ENCODE peak calls at places on chromosomes 11 and 22, in four cellular contexts. P, F, Y and Z are unnamed samples.

GRCh38 chr11:118051611-118052461 is 25.0 kb upstream of the TMPRSS4 start:
- DNase-seq in P (no peak), F (no peak), Y (no peak), Z (no peak)

GRCh38 chr11:132686827-132687370 is 845.4 kb downstream of the OPCML start:
- DNase-seq in P (no peak), F (no peak), Y (no peak), Z (no peak)

GRCh38 chr22:32880531-32880905 is 79.0 kb downstream of the TIMP3 start:
- DNase-seq in P (no peak), F (no peak), Y (no peak), Z (no peak)

GRCh38 chr11:130473795-130474377 is 25.4 kb downstream of the ADAMTS15 start:
- DNase-seq in P (no peak), F (no peak), Y (peak), Z (no peak)

GRCh38 chr11:42249401-42249800 is 789.9 kb upstream of the LRRC4C start:
- DNase-seq in P (no peak), F (no peak), Y (no peak), Z (no peak)

GRCh38 chr11:77473001-77473800 is 693 bp downstream of the PAK1 start:
- DNase-seq in P (no peak), F (peak), Y (peak), Z (no peak)

GRCh38 chr11:72483412-72484186 is 49.3 kb upstream of the CLPB start:
- DNase-seq in P (peak), F (no peak), Y (no peak), Z (no peak)

GRCh38 chr11:122334546-122335375 is 218.7 kb upstream of the BLID start:
- DNase-seq in P (peak), F (no peak), Y (no peak), Z (no peak)

GRCh38 chr11:110712643-110713468 is 619 bp upstream of the ARHGAP20 start:
- DNase-seq in P (peak), F (no peak), Y (no peak), Z (no peak)

GRCh38 chr11:114438303-114438702 is 964 bp upstream of the REXO2 start:
- DNase-seq in P (peak), F (no peak), Y (no peak), Z (no peak)

GRCh38 chr11:27621440-27622161 is 78.7 kb downstream of the BDNF start:
- DNase-seq in P (peak), F (no peak), Y (no peak), Z (no peak)

GRCh38 chr11:78168539-78169477 is 19.6 kb downstream of the KCTD21 start:
- DNase-seq in P (peak), F (no peak), Y (no peak), Z (peak)

GRCh38 chr22:49190816-49191505 is 636.7 kb downstream of the BRD1 start:
- DNase-seq in P (no peak), F (no peak), Y (no peak), Z (no peak)

GRCh38 chr22:46070722-46071450 is 79.4 kb upstream of the PPARA start:
- DNase-seq in P (peak), F (no peak), Y (peak), Z (no peak)

GRCh38 chr11:17462940-17463339 is 13.7 kb downstream of the ABCC8 start:
- DNase-seq in P (no peak), F (no peak), Y (no peak), Z (peak)

GRCh38 chr11:47395225-47396048 is 13.0 kb upstream of the SLC39A13 start:
- DNase-seq in P (no peak), F (no peak), Y (no peak), Z (no peak)

GRCh38 chr11:128549256-128549944 is 38.0 kb downstream of the ETS1 start:
- DNase-seq in P (no peak), F (no peak), Y (peak), Z (no peak)

GRCh38 chr11:123111465-123111864 is 49.5 kb upstream of the HSPA8 start:
- DNase-seq in P (peak), F (peak), Y (no peak), Z (peak)

GRCh38 chr11:57150454-57150917 is 31.3 kb upstream of the LRRC55 start:
- DNase-seq in P (peak), F (no peak), Y (no peak), Z (peak)

GRCh38 chr11:28524098-28524497 is 415.9 kb downstream of the METTL15 start:
- DNase-seq in P (peak), F (no peak), Y (no peak), Z (no peak)

GRCh38 chr11:67120456-67120855 is 1.4 kb downstream of the KDM2A start:
- DNase-seq in P (no peak), F (no peak), Y (no peak), Z (no peak)

GRCh38 chr11:4626207-4627105 is 10.8 kb upstream of the OR51D1 start:
- DNase-seq in P (peak), F (peak), Y (peak), Z (peak)

GRCh38 chr22:49297871-49298721 is 529.6 kb downstream of the BRD1 start:
- DNase-seq in P (no peak), F (no peak), Y (peak), Z (no peak)

GRCh38 chr22:45424241-45424731 is 10.8 kb downstream of the RIBC2 start:
- DNase-seq in P (no peak), F (no peak), Y (no peak), Z (no peak)

GRCh38 chr11:103108933-103109817 is at the start of gene DYNC2H1:
- DNase-seq in P (peak), F (peak), Y (peak), Z (peak)

GRCh38 chr11:31757245-31757835 is 53.8 kb downstream of the PAX6 start:
- DNase-seq in P (no peak), F (no peak), Y (no peak), Z (no peak)

GRCh38 chr11:117976445-117976844 is 9.7 kb upstream of the IL10RA start:
- DNase-seq in P (no peak), F (no peak), Y (no peak), Z (no peak)

GRCh38 chr22:35341090-35341874 is 39.6 kb upstream of the HMOX1 start:
- DNase-seq in P (no peak), F (no peak), Y (no peak), Z (no peak)

GRCh38 chr11:75782540-75783263 is 14.1 kb downstream of the DGAT2 start:
- DNase-seq in P (no peak), F (no peak), Y (no peak), Z (no peak)

GRCh38 chr11:73085189-73085875 is 56.8 kb downstream of the FCHSD2 start:
- DNase-seq in P (peak), F (no peak), Y (no peak), Z (no peak)

GRCh38 chr22:21961886-21962654 is 9.4 kb upstream of the PPM1F start:
- DNase-seq in P (peak), F (no peak), Y (no peak), Z (no peak)

GRCh38 chr11:126636911-126637799 is 281.7 kb downstream of the ST3GAL4 start:
- DNase-seq in P (peak), F (peak), Y (no peak), Z (no peak)

GRCh38 chr22:26785942-26786341 is 128.6 kb downstream of the MIAT start:
- DNase-seq in P (no peak), F (no peak), Y (no peak), Z (no peak)

GRCh38 chr22:29225422-29226090 is 19.9 kb downstream of the EMID1 start:
- DNase-seq in P (peak), F (no peak), Y (no peak), Z (no peak)

GRCh38 chr11:63629426-63629825 is 15.2 kb upstream of the PLAAT3 start:
- DNase-seq in P (no peak), F (no peak), Y (no peak), Z (no peak)

GRCh38 chr11:67282876-67283371 is 6.2 kb upstream of the ANKRD13D start:
- DNase-seq in P (no peak), F (no peak), Y (no peak), Z (no peak)

GRCh38 chr11:11850668-11851067 is 8.9 kb downstream of the USP47 start:
- DNase-seq in P (no peak), F (no peak), Y (no peak), Z (no peak)

GRCh38 chr11:11860103-11860979 is 18.6 kb downstream of the USP47 start:
- DNase-seq in P (peak), F (no peak), Y (no peak), Z (no peak)

GRCh38 chr11:11857769-11858168 is 16.0 kb downstream of the USP47 start:
- DNase-seq in P (no peak), F (no peak), Y (no peak), Z (no peak)

DNA sequence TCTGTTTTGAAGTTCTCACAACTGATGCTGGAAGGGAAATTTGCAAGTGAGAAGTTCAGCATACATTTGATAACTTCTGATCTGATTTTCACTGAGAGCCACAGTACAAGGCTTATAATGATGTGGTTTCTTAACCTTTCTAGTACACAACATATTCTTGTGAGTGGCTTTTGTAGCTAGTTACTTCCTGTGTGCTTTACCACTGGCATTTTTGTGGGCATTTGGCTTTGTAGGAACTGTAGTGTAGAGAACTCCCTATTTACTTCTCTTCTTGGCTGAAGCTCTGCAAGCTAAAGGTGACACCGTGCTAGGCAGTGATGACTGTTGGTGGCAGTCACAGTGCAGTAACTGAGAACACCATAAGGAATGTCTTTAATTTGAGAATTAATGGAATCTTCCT is 14.9 kb downstream of the USP47 start:
- DNase-seq in P (no peak), F (no peak), Y (no peak), Z (no peak)
- TF ChIP-seq RFX5 in P (no peak), F (no peak), Y (no peak), Z (no peak)

DNA sequence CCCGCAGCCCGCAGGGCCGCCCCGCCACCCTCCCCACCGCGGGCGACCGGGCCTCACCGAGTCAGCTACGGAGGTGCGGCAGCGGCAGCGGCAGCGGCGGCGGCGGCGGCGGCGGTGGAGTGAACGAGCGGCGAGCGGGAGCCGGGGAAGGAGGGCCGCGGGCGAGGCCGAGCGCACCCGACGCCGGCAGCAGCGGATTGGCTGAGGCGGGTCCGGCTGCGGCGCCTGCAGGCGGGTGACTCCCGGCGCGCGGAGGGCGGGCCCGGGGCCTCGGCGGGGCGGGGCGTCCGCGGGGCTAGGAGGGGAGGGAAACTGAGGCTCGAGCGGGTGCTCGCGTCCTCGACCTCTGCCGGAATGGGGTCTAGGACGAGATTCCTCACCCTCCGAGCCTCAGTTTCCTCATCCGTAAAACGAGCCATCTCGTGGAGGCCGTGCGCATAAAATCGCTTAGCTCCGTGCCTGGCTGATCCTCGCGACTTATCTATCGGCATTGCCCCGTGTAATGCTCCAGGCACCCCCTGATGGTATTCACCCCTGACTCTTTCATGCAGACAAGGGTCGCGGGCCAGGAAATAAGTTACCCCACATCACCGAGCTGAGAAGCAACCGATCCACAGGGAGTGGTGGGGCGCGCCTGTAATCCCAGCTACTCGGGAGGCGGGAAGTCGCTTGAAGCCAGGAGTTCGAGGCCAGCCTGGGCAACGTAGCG is at the start of gene CPT1A:
- DNase-seq in P (peak), F (peak), Y (peak), Z (peak)
- TF ChIP-seq POLR2A in P (no peak), F (peak), Y (no peak), Z (no peak)

GRCh38 chr11:2898366-2899079 is 12.9 kb upstream of the CDKN1C start:
- DNase-seq in P (peak), F (no peak), Y (no peak), Z (peak)
- TF ChIP-seq RFX5 in P (no peak), F (no peak), Y (no peak), Z (no peak)

GRCh38 chr11:6745018-6745417 is 26.8 kb downstream of the OR2AG2 start:
- DNase-seq in P (no peak), F (no peak), Y (no peak), Z (no peak)

GRCh38 chr11:6747097-6747662 is 24.6 kb downstream of the OR2AG2 start:
- DNase-seq in P (no peak), F (no peak), Y (no peak), Z (no peak)

GRCh38 chr11:6745465-6746015 is 26.2 kb downstream of the OR2AG2 start:
- DNase-seq in P (no peak), F (no peak), Y (no peak), Z (peak)

GRCh38 chr11:6746626-6747025 is 25.1 kb downstream of the OR2AG2 start:
- DNase-seq in P (no peak), F (no peak), Y (no peak), Z (no peak)

DNA sequence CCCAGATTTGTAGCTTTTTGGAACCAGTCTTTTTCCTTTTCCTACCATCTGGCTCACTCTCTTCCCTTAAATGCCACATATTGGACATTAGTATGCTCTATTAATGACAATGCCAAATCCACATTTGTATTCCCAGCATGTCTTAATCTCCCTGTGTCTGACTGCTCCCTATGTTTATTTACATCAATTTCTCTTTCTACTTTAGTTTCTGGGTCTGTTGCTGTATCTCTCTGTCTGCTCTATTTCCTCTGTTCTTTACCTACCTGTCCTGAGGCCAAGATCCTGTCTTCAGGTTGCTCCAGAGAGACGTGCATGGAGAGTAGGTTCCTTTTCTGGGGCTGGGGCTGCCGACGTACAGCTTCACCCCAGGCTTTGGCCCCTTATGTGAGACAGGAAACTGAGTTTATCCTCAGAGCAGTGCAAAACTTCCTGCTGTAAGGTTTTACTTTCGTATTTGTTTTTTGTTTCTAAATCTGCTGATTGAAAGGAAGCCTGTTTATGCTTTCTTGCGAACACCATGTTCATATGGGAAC is 25.6 kb downstream of the OR2AG2 start:
- DNase-seq in P (no peak), F (no peak), Y (no peak), Z (no peak)
- TF ChIP-seq POLR2A in P (no peak), F (no peak), Y (no peak), Z (no peak)

GRCh38 chr11:46161201-46161600 is 39.9 kb upstream of the PHF21A start:
- DNase-seq in P (no peak), F (no peak), Y (no peak), Z (no peak)
- TF ChIP-seq RFX5 in P (no peak), F (no peak), Y (no peak), Z (no peak)

GRCh38 chr11:125167292-125167953 is 2.9 kb downstream of the PKNOX2 start:
- DNase-seq in P (peak), F (no peak), Y (peak), Z (no peak)
- TF ChIP-seq POLR2A in P (peak), F (no peak), Y (no peak), Z (no peak)

GRCh38 chr11:65356394-65356972 is 1.9 kb downstream of the TIGD3 start:
- DNase-seq in P (no peak), F (no peak), Y (no peak), Z (no peak)

GRCh38 chr11:65353900-65354264 is 669 bp upstream of the TIGD3 start:
- DNase-seq in P (no peak), F (no peak), Y (no peak), Z (no peak)

GRCh38 chr11:65355776-65356393 is 1.3 kb downstream of the TIGD3 start:
- DNase-seq in P (peak), F (no peak), Y (peak), Z (no peak)

GRCh38 chr11:65354265-65355012 is at the start of gene TIGD3:
- DNase-seq in P (peak), F (peak), Y (peak), Z (peak)

DNA sequence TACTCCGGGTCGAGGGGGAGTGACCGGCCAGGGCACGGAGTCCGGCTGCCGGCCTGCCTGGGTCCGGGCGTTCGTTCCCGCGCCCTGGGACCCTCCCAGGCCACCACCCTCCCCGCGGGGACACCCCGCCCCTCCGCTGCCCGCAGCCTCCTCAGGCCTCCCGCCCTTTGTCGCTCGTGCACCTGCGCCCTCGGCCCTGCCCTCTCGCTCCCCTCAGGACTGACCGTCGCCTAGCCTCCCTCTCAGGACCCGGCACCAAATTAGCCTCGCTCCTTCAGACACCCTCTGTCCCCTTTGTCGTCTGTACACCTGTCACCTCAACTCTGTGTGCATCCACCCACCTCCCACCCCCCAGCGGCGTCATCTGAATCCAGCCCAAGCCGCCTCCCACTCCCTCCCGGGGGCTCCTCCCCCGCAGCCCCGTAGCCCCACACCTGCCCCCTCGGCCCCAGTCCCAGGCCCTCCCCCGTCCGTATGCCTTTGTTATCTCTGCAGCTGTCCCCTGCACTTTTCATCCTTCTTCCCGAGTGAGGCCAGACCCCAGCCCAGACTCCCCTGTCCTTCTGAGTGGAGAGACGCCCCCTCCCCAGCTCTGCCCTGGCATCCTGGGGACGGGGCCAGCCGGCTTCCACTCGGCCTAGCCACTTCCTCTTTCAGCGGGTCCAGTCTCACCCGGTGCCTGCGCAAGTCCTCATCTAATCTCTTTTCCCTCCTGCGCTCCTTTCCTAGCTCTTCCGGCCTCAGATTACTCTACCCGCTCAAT is 643 bp downstream of the TIGD3 start:
- DNase-seq in P (no peak), F (peak), Y (peak), Z (peak)
- TF ChIP-seq RFX5 in P (no peak), F (no peak), Y (no peak), Z (no peak)

GRCh38 chr22:31561970-31562369 is 65.6 kb downstream of the SFI1 start:
- DNase-seq in P (no peak), F (no peak), Y (no peak), Z (no peak)

GRCh38 chr22:31566484-31566883 is 70.1 kb downstream of the SFI1 start:
- DNase-seq in P (no peak), F (no peak), Y (no peak), Z (no peak)

GRCh38 chr22:31556627-31557203 is 60.4 kb downstream of the SFI1 start:
- DNase-seq in P (peak), F (peak), Y (no peak), Z (peak)

GRCh38 chr22:31567196-31567595 is 70.9 kb downstream of the SFI1 start:
- DNase-seq in P (no peak), F (no peak), Y (no peak), Z (no peak)

GRCh38 chr22:31561238-31561887 is 65.0 kb downstream of the SFI1 start:
- DNase-seq in P (peak), F (peak), Y (peak), Z (peak)
- TF ChIP-seq POLR2A in P (peak), F (no peak), Y (no peak), Z (no peak)